ENCODE peak calls at places on chromosomes 12 and 14, in six cellular contexts. N is astrocyte of the spinal cord; Z is CD8-positive, alpha-beta memory T cell; G is coronary artery; J is neuronal stem cell; B is upper lobe of left lung. Y is an unnamed sample.

GRCh38 chr12:55188573-55188972 is 32.3 kb upstream of the OR10A7 start:
- DNase-seq in G (no peak), N (no peak), Z (no peak), J (no peak), B (no peak), Y (no peak)

GRCh38 chr12:6267007-6267721 is 43.3 kb upstream of the PLEKHG6 start:
- DNase-seq in G (no peak), B (no peak), Z (no peak), N (no peak), J (no peak), Y (peak; percentile 23)

GRCh38 chr12:131589231-131589902 is 121.5 kb upstream of the SFSWAP start:
- DNase-seq in Z (no peak), G (no peak), N (no peak), J (no peak), B (no peak), Y (no peak)

GRCh38 chr14:90521121-90521929 is 124.5 kb downstream of the CALM1 start:
- DNase-seq in B (peak; percentile 36), G (no peak), N (peak; percentile 49), Z (no peak), J (no peak), Y (peak; percentile 16)

GRCh38 chr12:125399489-125399888 is 334.3 kb downstream of the AACS start:
- DNase-seq in Z (no peak), J (no peak), B (no peak), G (no peak), N (no peak), Y (no peak)

GRCh38 chr14:97178781-97179180 is 381.6 kb downstream of the VRK1 start:
- DNase-seq in B (no peak), Z (no peak), G (no peak), J (no peak), N (no peak), Y (no peak)

GRCh38 chr14:105313381-105314286 is 914 bp upstream of the PACS2 start:
- DNase-seq in G (no peak), N (no peak), Z (no peak), J (peak; percentile 57), B (no peak), Y (no peak)

GRCh38 chr12:12439636-12440035 is 82.8 kb downstream of the BORCS5 start:
- DNase-seq in Z (peak; percentile 48), N (peak; percentile 49), J (no peak), B (no peak), G (no peak), Y (no peak)

GRCh38 chr12:112191840-112192321 is 66.5 kb downstream of the TRAFD1 start:
- DNase-seq in N (no peak), J (no peak), B (no peak), G (no peak), Z (no peak), Y (no peak)

GRCh38 chr12:67241482-67241881 is 27.7 kb upstream of the CAND1 start:
- DNase-seq in Z (no peak), J (no peak), B (no peak), N (no peak), G (no peak), Y (no peak)

GRCh38 chr12:99039367-99040120 is 394.5 kb downstream of the APAF1 start:
- DNase-seq in G (no peak), J (no peak), N (no peak), Z (no peak), B (no peak), Y (no peak)

GRCh38 chr12:57864811-57865751 is 18.6 kb upstream of the CTDSP2 start:
- DNase-seq in N (peak; percentile 83), J (no peak), B (peak; percentile 95), G (peak; percentile 92), Z (no peak), Y (peak; percentile 28)

GRCh38 chr12:124495194-124495983 is 72.0 kb downstream of the NCOR2 start:
- DNase-seq in B (no peak), J (no peak), G (no peak), Z (no peak), N (no peak), Y (no peak)

GRCh38 chr12:42698213-42698612 is 108.7 kb upstream of the PRICKLE1 start:
- DNase-seq in G (no peak), B (no peak), N (no peak), Z (no peak), J (no peak), Y (no peak)

GRCh38 chr14:102362084-102362483 is 606 bp downstream of the CINP start:
- DNase-seq in Z (no peak), J (no peak), N (peak; percentile 8), G (no peak), B (no peak), Y (no peak)

GRCh38 chr12:45315462-45315861 is 99.6 kb downstream of the ANO6 start:
- DNase-seq in Z (no peak), B (no peak), N (no peak), J (no peak), G (no peak), Y (no peak)

GRCh38 chr12:62294378-62294777 is 34.2 kb downstream of the USP15 start:
- DNase-seq in N (no peak), Z (no peak), B (no peak), G (no peak), J (no peak), Y (no peak)

GRCh38 chr12:23722655-23723054 is 226.8 kb downstream of the SOX5 start:
- DNase-seq in B (no peak), G (no peak), N (no peak), J (no peak), Z (no peak), Y (no peak)

GRCh38 chr14:33480589-33481184 is 470.2 kb downstream of the EGLN3 start:
- DNase-seq in Z (no peak), J (no peak), G (no peak), N (no peak), B (no peak), Y (no peak)

GRCh38 chr14:94562019-94562418 is 777 bp downstream of the SERPINA4 start:
- DNase-seq in Z (no peak), J (no peak), N (no peak), G (no peak), B (no peak), Y (no peak)

GRCh38 chr14:86057018-86057667 is 527.2 kb downstream of the FLRT2 start:
- DNase-seq in Z (no peak), B (no peak), J (no peak), N (peak; percentile 16), G (no peak), Y (no peak)

GRCh38 chr14:100577986-100578431 is 9.2 kb downstream of the BEGAIN start:
- DNase-seq in B (peak; percentile 58), J (no peak), N (no peak), G (no peak), Z (no peak), Y (no peak)

GRCh38 chr12:9256758-9257405 is 48.7 kb upstream of the PZP start:
- DNase-seq in N (no peak), G (no peak), B (no peak), J (no peak), Z (no peak), Y (no peak)

GRCh38 chr12:69290545-69291277 is 51.3 kb downstream of the CPSF6 start:
- DNase-seq in G (no peak), J (peak; percentile 72), N (peak; percentile 73), B (no peak), Z (peak; percentile 65), Y (peak; percentile 45)

GRCh38 chr12:10395390-10395998 is 5.7 kb upstream of the KLRK1 start:
- DNase-seq in Z (peak; percentile 79), N (peak; percentile 93), G (no peak), J (no peak), B (no peak), Y (peak; percentile 93)

GRCh38 chr12:20528208-20528607 is 159.9 kb downstream of the PDE3A start:
- DNase-seq in B (no peak), Z (no peak), N (no peak), J (no peak), G (no peak), Y (no peak)
- H3K4me3 ChIP-seq in B (no peak overlapping the region), Z (no peak overlapping the region), N (no peak overlapping the region), J (no peak overlapping the region), G (peak overlapping the region; percentile 43), Y (no peak overlapping the region)

DNA sequence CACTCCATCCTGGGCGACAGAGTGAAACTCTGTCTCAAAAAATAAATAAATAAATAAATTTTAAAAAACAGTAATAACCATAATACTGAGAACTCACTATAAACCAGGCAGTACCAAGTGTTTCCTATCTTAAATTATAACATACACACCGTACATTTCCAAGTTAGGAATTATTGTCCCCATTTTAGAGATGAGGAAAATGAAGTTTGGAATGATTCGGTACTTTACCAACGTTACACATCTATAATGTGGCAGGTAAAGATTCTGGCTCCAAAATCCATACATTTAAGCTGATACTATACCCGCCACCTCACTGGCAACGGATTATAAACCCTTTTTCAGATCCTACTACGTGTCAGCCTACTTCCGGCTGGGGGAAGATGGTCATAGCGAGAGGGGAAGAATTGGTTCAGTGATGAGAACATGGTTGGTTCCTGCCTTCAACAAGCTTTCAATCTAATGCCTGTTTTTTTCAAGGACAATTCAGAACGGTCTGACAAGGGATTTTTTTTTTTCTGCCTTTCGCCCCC is 105.9 kb upstream of the ATF7IP start:
- DNase-seq in N (no peak), Z (no peak), B (no peak), J (no peak), G (no peak), Y (no peak)
- H3K4me3 ChIP-seq in N (no peak overlapping the region), Z (no peak overlapping the region), B (peak overlapping the region; percentile 15), J (no peak overlapping the region), G (peak overlapping the region; percentile 58), Y (no peak overlapping the region)

GRCh38 chr14:29653303-29653702 is 274.3 kb downstream of the PRKD1 start:
- DNase-seq in N (no peak), B (no peak), Z (no peak), G (no peak), J (no peak), Y (no peak)

GRCh38 chr14:29652586-29652985 is 275.1 kb downstream of the PRKD1 start:
- DNase-seq in J (no peak), N (no peak), B (no peak), G (no peak), Z (no peak), Y (no peak)

GRCh38 chr14:29650554-29651269 is 276.9 kb downstream of the PRKD1 start:
- DNase-seq in J (no peak), N (no peak), G (no peak), B (no peak), Z (no peak), Y (no peak)

GRCh38 chr14:29649170-29649569 is 278.5 kb downstream of the PRKD1 start:
- DNase-seq in J (no peak), N (no peak), B (no peak), G (no peak), Z (no peak), Y (no peak)

GRCh38 chr14:29654910-29655590 is 272.6 kb downstream of the PRKD1 start:
- DNase-seq in G (no peak), Z (no peak), N (peak; percentile 42), B (no peak), J (no peak), Y (no peak)
- H3K4me3 ChIP-seq in G (no peak overlapping the region), Z (no peak overlapping the region), N (no peak overlapping the region), B (no peak overlapping the region), J (no peak overlapping the region), Y (no peak overlapping the region)

GRCh38 chr14:21191261-21191808 is 35.5 kb upstream of the OR5AU1 start:
- DNase-seq in G (no peak), Z (no peak), N (no peak), J (no peak), B (no peak), Y (no peak)

GRCh38 chr14:21192875-21193535 is 37.1 kb upstream of the OR5AU1 start:
- DNase-seq in N (no peak), J (no peak), G (no peak), B (peak; percentile 50), Z (no peak), Y (no peak)

GRCh38 chr14:21191809-21192446 is 36.1 kb upstream of the OR5AU1 start:
- DNase-seq in B (peak; percentile 90), N (no peak), G (no peak), J (peak; percentile 39), Z (peak; percentile 68), Y (no peak)

GRCh38 chr14:21194597-21194996 is 38.7 kb upstream of the OR5AU1 start:
- DNase-seq in J (no peak), G (no peak), B (no peak), Z (no peak), N (no peak), Y (no peak)

GRCh38 chr14:21192447-21192822 is 36.6 kb upstream of the OR5AU1 start:
- DNase-seq in J (no peak), B (no peak), G (no peak), N (no peak), Z (no peak), Y (no peak)
- H3K4me3 ChIP-seq in J (peak overlapping the region; percentile 43), B (peak overlapping the region; percentile 14), G (peak overlapping the region; percentile 65), N (peak overlapping the region; percentile 4), Z (peak overlapping the region; percentile 59), Y (peak overlapping the region; percentile 2)

Y was measured in astrocyte of the cerebellum.